ENCODE peak calls at places on chromosomes 3 and 15, in six cellular contexts. One of them, this sample, is unnamed. For H3K4me1 and H3K36me3, the result is how much of the 10 kb centered on the place peaks cover.

GRCh38 chr3:179449621-179450020 is 1.6 kb downstream of the GNB4 start:
- DNase-seq in endothelial cell of umbilical vein: no peak
- DNase-seq in right lobe of liver: no peak
- DNase-seq in suprapubic skin: no peak
- DNase-seq in Peyer's patch: no peak
- DNase-seq in IMR-90: peak
- DNase-seq in this sample: no peak

GRCh38 chr3:137035631-137036030 is 77.8 kb downstream of the IL20RB start:
- DNase-seq in IMR-90: peak
- DNase-seq in right lobe of liver: no peak
- DNase-seq in suprapubic skin: no peak
- DNase-seq in Peyer's patch: no peak
- DNase-seq in endothelial cell of umbilical vein: peak
- DNase-seq in this sample: peak

GRCh38 chr3:151753846-151754245 is 20.1 kb downstream of the AADACL2 start:
- DNase-seq in suprapubic skin: no peak
- DNase-seq in endothelial cell of umbilical vein: no peak
- DNase-seq in right lobe of liver: no peak
- DNase-seq in Peyer's patch: peak
- DNase-seq in IMR-90: no peak
- DNase-seq in this sample: no peak

GRCh38 chr3:175512700-175513099 is 653.6 kb downstream of the NAALADL2 start:
- DNase-seq in suprapubic skin: no peak
- DNase-seq in endothelial cell of umbilical vein: peak
- DNase-seq in Peyer's patch: no peak
- DNase-seq in right lobe of liver: no peak
- DNase-seq in IMR-90: no peak
- DNase-seq in this sample: peak

GRCh38 chr15:35755237-35755802 is 209.4 kb upstream of the DPH6 start:
- DNase-seq in suprapubic skin: no peak
- DNase-seq in right lobe of liver: no peak
- DNase-seq in Peyer's patch: no peak
- DNase-seq in IMR-90: no peak
- DNase-seq in endothelial cell of umbilical vein: no peak
- DNase-seq in this sample: no peak

GRCh38 chr15:90645873-90646605 is 71.1 kb upstream of the BLM start:
- DNase-seq in suprapubic skin: no peak
- DNase-seq in endothelial cell of umbilical vein: no peak
- DNase-seq in Peyer's patch: no peak
- DNase-seq in right lobe of liver: no peak
- DNase-seq in IMR-90: no peak
- DNase-seq in this sample: no peak

GRCh38 chr3:42755681-42756578 is 17.1 kb downstream of the CCDC13 start:
- DNase-seq in IMR-90: peak
- DNase-seq in suprapubic skin: no peak
- DNase-seq in right lobe of liver: peak
- DNase-seq in Peyer's patch: peak
- DNase-seq in endothelial cell of umbilical vein: peak
- DNase-seq in this sample: peak

GRCh38 chr15:68379058-68379758 is 52.8 kb downstream of the ITGA11 start:
- DNase-seq in right lobe of liver: no peak
- DNase-seq in IMR-90: no peak
- DNase-seq in Peyer's patch: no peak
- DNase-seq in endothelial cell of umbilical vein: no peak
- DNase-seq in suprapubic skin: no peak
- DNase-seq in this sample: no peak

GRCh38 chr15:54559405-54560064 is 581.3 kb downstream of the UNC13C start:
- DNase-seq in endothelial cell of umbilical vein: no peak
- DNase-seq in IMR-90: no peak
- DNase-seq in suprapubic skin: no peak
- DNase-seq in right lobe of liver: no peak
- DNase-seq in Peyer's patch: peak
- DNase-seq in this sample: peak

GRCh38 chr15:48500595-48500994 is 144.9 kb downstream of the FBN1 start:
- DNase-seq in endothelial cell of umbilical vein: no peak
- DNase-seq in suprapubic skin: no peak
- DNase-seq in IMR-90: peak
- DNase-seq in Peyer's patch: no peak
- DNase-seq in right lobe of liver: no peak
- DNase-seq in this sample: no peak

GRCh38 chr3:99885851-99886250 is 68.2 kb downstream of the CMSS1 start:
- DNase-seq in Peyer's patch: no peak
- DNase-seq in IMR-90: no peak
- DNase-seq in endothelial cell of umbilical vein: no peak
- DNase-seq in right lobe of liver: no peak
- DNase-seq in suprapubic skin: no peak
- DNase-seq in this sample: no peak

GRCh38 chr15:90553248-90553745 is 23.6 kb downstream of the CRTC3 start:
- DNase-seq in right lobe of liver: no peak
- DNase-seq in Peyer's patch: no peak
- DNase-seq in suprapubic skin: no peak
- DNase-seq in endothelial cell of umbilical vein: no peak
- DNase-seq in IMR-90: peak
- DNase-seq in this sample: no peak

GRCh38 chr3:58835075-58835474 is 168.5 kb upstream of the FAM3D start:
- DNase-seq in endothelial cell of umbilical vein: no peak
- DNase-seq in Peyer's patch: no peak
- DNase-seq in suprapubic skin: no peak
- DNase-seq in right lobe of liver: no peak
- DNase-seq in IMR-90: peak
- DNase-seq in this sample: no peak

GRCh38 chr3:55622733-55623132 is 135.6 kb upstream of the WNT5A start:
- DNase-seq in suprapubic skin: no peak
- DNase-seq in IMR-90: peak
- DNase-seq in endothelial cell of umbilical vein: no peak
- DNase-seq in right lobe of liver: no peak
- DNase-seq in Peyer's patch: no peak
- DNase-seq in this sample: no peak

GRCh38 chr3:124686028-124686670 is 44.1 kb upstream of the UMPS start:
- DNase-seq in Peyer's patch: no peak
- DNase-seq in endothelial cell of umbilical vein: no peak
- DNase-seq in suprapubic skin: no peak
- DNase-seq in right lobe of liver: no peak
- DNase-seq in IMR-90: peak
- DNase-seq in this sample: no peak

GRCh38 chr15:56929933-56930332 is 11.5 kb downstream of the TCF12 start:
- DNase-seq in right lobe of liver: no peak
- DNase-seq in IMR-90: no peak
- DNase-seq in suprapubic skin: no peak
- DNase-seq in endothelial cell of umbilical vein: no peak
- DNase-seq in Peyer's patch: no peak
- DNase-seq in this sample: no peak

GRCh38 chr15:76905855-76906254 is 715 bp upstream of the SCAPER start:
- DNase-seq in right lobe of liver: no peak
- DNase-seq in suprapubic skin: no peak
- DNase-seq in IMR-90: no peak
- DNase-seq in Peyer's patch: no peak
- DNase-seq in endothelial cell of umbilical vein: no peak
- DNase-seq in this sample: no peak
- TF ChIP-seq POLR2A in right lobe of liver: no peak
- TF ChIP-seq POLR2A in suprapubic skin: no peak
- TF ChIP-seq POLR2A in IMR-90: no peak
- TF ChIP-seq POLR2A in Peyer's patch: no peak
- TF ChIP-seq POLR2A in endothelial cell of umbilical vein: no peak
- TF ChIP-seq POLR2A in this sample: no peak

GRCh38 chr15:98743177-98743576 is 94.8 kb downstream of the IGF1R start:
- DNase-seq in suprapubic skin: no peak
- DNase-seq in right lobe of liver: no peak
- DNase-seq in endothelial cell of umbilical vein: no peak
- DNase-seq in IMR-90: no peak
- DNase-seq in Peyer's patch: no peak
- DNase-seq in this sample: no peak
- H3K4me1 ChIP-seq in suprapubic skin: under half
- H3K4me1 ChIP-seq in right lobe of liver: under half
- H3K4me1 ChIP-seq in endothelial cell of umbilical vein: under half
- H3K4me1 ChIP-seq in IMR-90: under half
- H3K4me1 ChIP-seq in Peyer's patch: under half
- H3K4me1 ChIP-seq in this sample: under half

GRCh38 chr3:114112696-114113095 is 56.2 kb downstream of the QTRT2 start:
- DNase-seq in Peyer's patch: no peak
- DNase-seq in right lobe of liver: no peak
- DNase-seq in endothelial cell of umbilical vein: peak
- DNase-seq in suprapubic skin: no peak
- DNase-seq in IMR-90: no peak
- DNase-seq in this sample: no peak

GRCh38 chr3:114110439-114110838 is 53.9 kb downstream of the QTRT2 start:
- DNase-seq in endothelial cell of umbilical vein: no peak
- DNase-seq in suprapubic skin: no peak
- DNase-seq in Peyer's patch: no peak
- DNase-seq in right lobe of liver: no peak
- DNase-seq in IMR-90: no peak
- DNase-seq in this sample: no peak

GRCh38 chr3:114111060-114111790 is 54.7 kb downstream of the QTRT2 start:
- DNase-seq in IMR-90: no peak
- DNase-seq in endothelial cell of umbilical vein: no peak
- DNase-seq in Peyer's patch: no peak
- DNase-seq in right lobe of liver: no peak
- DNase-seq in suprapubic skin: no peak
- DNase-seq in this sample: no peak

GRCh38 chr3:114119776-114120175 is 59.1 kb downstream of the DRD3 start:
- DNase-seq in IMR-90: no peak
- DNase-seq in Peyer's patch: no peak
- DNase-seq in right lobe of liver: no peak
- DNase-seq in endothelial cell of umbilical vein: peak
- DNase-seq in suprapubic skin: no peak
- DNase-seq in this sample: no peak

DNA sequence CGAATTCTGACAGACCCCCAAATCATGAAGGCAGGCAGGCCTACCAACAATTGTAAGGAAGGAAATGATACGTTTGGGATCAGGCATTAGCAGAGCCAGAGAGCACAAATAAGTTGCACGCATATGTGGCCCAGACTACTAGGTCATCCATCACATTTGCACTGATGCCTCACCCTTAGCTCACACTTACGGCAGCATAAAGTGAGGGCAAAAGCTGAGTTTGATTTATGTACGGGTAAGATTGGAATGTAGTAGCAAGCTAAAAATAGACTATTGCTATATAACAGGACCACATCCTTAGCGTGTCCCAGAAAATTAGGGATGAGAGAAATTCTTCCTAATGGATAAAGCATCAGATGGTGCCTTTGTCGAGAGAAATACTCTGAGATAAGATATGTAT is 58.6 kb downstream of the QTRT2 start:
- DNase-seq in endothelial cell of umbilical vein: no peak
- DNase-seq in suprapubic skin: no peak
- DNase-seq in right lobe of liver: no peak
- DNase-seq in IMR-90: no peak
- DNase-seq in Peyer's patch: no peak
- DNase-seq in this sample: no peak
- H3K36me3 ChIP-seq in endothelial cell of umbilical vein: under half
- H3K36me3 ChIP-seq in suprapubic skin: under half
- H3K36me3 ChIP-seq in right lobe of liver: under half
- H3K36me3 ChIP-seq in IMR-90: under half
- H3K36me3 ChIP-seq in Peyer's patch: under half
- H3K36me3 ChIP-seq in this sample: under half

GRCh38 chr15:43791993-43792760 is at the start of gene SERF2:
- DNase-seq in Peyer's patch: peak
- DNase-seq in IMR-90: peak
- DNase-seq in right lobe of liver: peak
- DNase-seq in suprapubic skin: peak
- DNase-seq in endothelial cell of umbilical vein: peak
- DNase-seq in this sample: peak
- TF ChIP-seq POLR2A in Peyer's patch: peak
- TF ChIP-seq POLR2A in IMR-90: peak
- TF ChIP-seq POLR2A in right lobe of liver: peak
- TF ChIP-seq POLR2A in suprapubic skin: peak
- TF ChIP-seq POLR2A in endothelial cell of umbilical vein: peak
- TF ChIP-seq POLR2A in this sample: peak

DNA sequence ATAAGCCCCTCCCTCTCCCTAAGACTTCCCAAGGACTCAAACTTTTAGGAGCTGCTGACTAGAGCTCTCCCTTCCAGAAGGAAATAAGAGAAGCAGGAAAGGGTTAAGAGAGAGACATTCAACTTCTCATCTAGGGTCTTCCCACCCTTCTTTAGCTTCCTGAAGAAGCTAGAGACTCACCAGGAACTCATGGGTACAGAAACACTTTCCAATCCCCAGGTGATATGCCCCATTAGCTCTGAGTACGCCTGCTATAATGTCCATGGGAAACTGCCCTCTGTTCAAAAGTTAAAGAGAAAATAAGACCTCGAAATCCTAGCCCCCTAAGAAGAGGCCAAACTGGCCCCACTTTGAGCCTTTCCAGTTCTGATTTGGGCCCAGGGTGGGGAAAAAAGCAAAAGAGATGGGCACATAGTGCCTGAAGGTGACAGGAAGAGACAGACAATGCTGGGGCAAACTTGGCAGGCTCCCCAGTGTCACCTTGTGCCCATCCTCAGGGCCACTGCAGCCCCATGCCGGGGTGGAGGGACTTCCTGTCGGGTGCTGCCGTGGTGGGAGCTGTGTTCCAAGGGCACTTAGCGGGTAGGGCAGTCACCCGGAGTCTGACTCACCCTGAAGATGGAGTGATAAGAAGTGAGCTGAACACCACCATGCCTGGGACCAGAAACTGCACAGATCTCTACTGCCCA is 29.5 kb downstream of the CCDC12 start:
- DNase-seq in Peyer's patch: peak
- DNase-seq in suprapubic skin: no peak
- DNase-seq in right lobe of liver: no peak
- DNase-seq in IMR-90: peak
- DNase-seq in endothelial cell of umbilical vein: peak
- DNase-seq in this sample: peak
- H3K4me1 ChIP-seq in Peyer's patch: under half
- H3K4me1 ChIP-seq in suprapubic skin: half or more
- H3K4me1 ChIP-seq in right lobe of liver: under half
- H3K4me1 ChIP-seq in IMR-90: under half
- H3K4me1 ChIP-seq in endothelial cell of umbilical vein: half or more
- H3K4me1 ChIP-seq in this sample: half or more

DNA sequence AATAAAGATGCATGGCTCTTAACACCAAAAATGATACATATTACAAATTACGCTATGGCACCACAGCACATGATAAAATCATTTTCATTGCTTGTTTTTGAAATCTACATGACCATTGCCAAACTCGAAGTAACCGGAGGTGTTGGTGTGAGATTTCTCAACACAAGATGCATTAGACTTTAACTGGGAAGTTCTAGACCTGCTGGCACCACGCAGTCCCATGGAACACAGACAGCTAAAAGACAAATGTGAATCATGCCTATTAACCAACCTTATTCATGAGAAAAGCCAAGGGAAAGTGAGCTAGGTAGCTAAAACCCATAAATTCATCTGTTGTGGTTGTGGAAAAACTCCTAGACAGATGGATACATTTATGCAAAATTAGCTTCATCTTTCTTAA is 595.4 kb downstream of the FOXP1 start:
- DNase-seq in right lobe of liver: no peak
- DNase-seq in IMR-90: no peak
- DNase-seq in suprapubic skin: no peak
- DNase-seq in Peyer's patch: no peak
- DNase-seq in endothelial cell of umbilical vein: no peak
- DNase-seq in this sample: no peak
- H3K36me3 ChIP-seq in right lobe of liver: under half
- H3K36me3 ChIP-seq in IMR-90: under half
- H3K36me3 ChIP-seq in suprapubic skin: under half
- H3K36me3 ChIP-seq in Peyer's patch: under half
- H3K36me3 ChIP-seq in endothelial cell of umbilical vein: under half
- H3K36me3 ChIP-seq in this sample: under half